ENCODE peak calls at places on chromosomes 16 and 17, in four cellular contexts. Z is uterus, F is endodermal cell, B is right cardiac atrium. W is an unnamed sample. For H3K4me1, the result is how much of the 10 kb centered on the place peaks cover.

GRCh38 chr17:33464669-33465275 is 171.7 kb upstream of the ASIC2 start:
- DNase-seq in Z (no peak), F (peak), B (no peak), W (no peak)

GRCh38 chr17:66691644-66692500 is 143.0 kb upstream of the CACNG5 start:
- DNase-seq in Z (no peak), F (peak), B (peak), W (no peak)

GRCh38 chr17:30095507-30096244 is 20.9 kb upstream of the NSRP1 start:
- DNase-seq in Z (no peak), F (peak), B (no peak), W (no peak)

GRCh38 chr17:4420692-4421131 is 13.0 kb upstream of the SPNS3 start:
- DNase-seq in Z (peak), F (peak), B (peak), W (no peak)

GRCh38 chr17:79630120-79630519 is 19.3 kb upstream of the RBFOX3 start:
- DNase-seq in Z (peak), F (peak), B (no peak), W (no peak)

GRCh38 chr17:57221366-57222350 is 34.7 kb upstream of the MSI2 start:
- DNase-seq in Z (no peak), F (no peak), B (no peak), W (no peak)

GRCh38 chr17:17036520-17036998 is 5.7 kb upstream of the MPRIP start:
- DNase-seq in Z (no peak), F (no peak), B (peak), W (no peak)

GRCh38 chr16:63702981-63703590 is 1418.8 kb downstream of the CDH11 start:
- DNase-seq in Z (no peak), F (peak), B (no peak), W (no peak)

GRCh38 chr16:81189100-81189664 is 49.3 kb upstream of the BCO1 start:
- DNase-seq in Z (peak), F (no peak), B (peak), W (no peak)

GRCh38 chr16:27439273-27440018 is 37.5 kb downstream of the IL21R start:
- DNase-seq in Z (no peak), F (peak), B (no peak), W (no peak)

GRCh38 chr16:64280317-64280716 is 841.5 kb downstream of the CDH11 start:
- DNase-seq in Z (no peak), F (no peak), B (no peak), W (no peak)

GRCh38 chr17:27540300-27541105 is 84.3 kb downstream of the KSR1 start:
- DNase-seq in Z (peak), F (peak), B (peak), W (no peak)

GRCh38 chr17:8016632-8017424 is 14.4 kb downstream of the GUCY2D start:
- DNase-seq in Z (no peak), F (peak), B (peak), W (no peak)

GRCh38 chr17:72305472-72305871 is 184.7 kb downstream of the SOX9 start:
- DNase-seq in Z (no peak), F (no peak), B (no peak), W (no peak)

GRCh38 chr17:66713533-66714042 is 121.3 kb upstream of the CACNG5 start:
- DNase-seq in Z (no peak), F (no peak), B (no peak), W (no peak)

GRCh38 chr17:9175700-9176467 is 154.6 kb downstream of the NTN1 start:
- DNase-seq in Z (no peak), F (peak), B (no peak), W (no peak)

GRCh38 chr17:36124879-36125824 is 21.5 kb downstream of the CCL4 start:
- DNase-seq in Z (no peak), F (peak), B (no peak), W (no peak)

GRCh38 chr16:35391328-35391727 is 1931.9 kb downstream of the TP53TG3F start:
- DNase-seq in Z (no peak), F (peak), B (peak), W (no peak)

GRCh38 chr17:14827394-14827793 is 437.7 kb downstream of the PMP22 start:
- DNase-seq in Z (no peak), F (no peak), B (no peak), W (no peak)

GRCh38 chr17:17724307-17724921 is 43.2 kb downstream of the RAI1 start:
- DNase-seq in Z (no peak), F (peak), B (peak), W (no peak)

GRCh38 chr17:57016764-57017116 is 38.8 kb downstream of the SCPEP1 start:
- DNase-seq in Z (no peak), F (peak), B (no peak), W (no peak)

GRCh38 chr17:50276588-50277356 is 2.5 kb downstream of the TMEM92 start:
- DNase-seq in Z (no peak), F (peak), B (no peak), W (no peak)
- H3K4me3 ChIP-seq in Z (no peak), F (peak), B (no peak), W (no peak)

DNA sequence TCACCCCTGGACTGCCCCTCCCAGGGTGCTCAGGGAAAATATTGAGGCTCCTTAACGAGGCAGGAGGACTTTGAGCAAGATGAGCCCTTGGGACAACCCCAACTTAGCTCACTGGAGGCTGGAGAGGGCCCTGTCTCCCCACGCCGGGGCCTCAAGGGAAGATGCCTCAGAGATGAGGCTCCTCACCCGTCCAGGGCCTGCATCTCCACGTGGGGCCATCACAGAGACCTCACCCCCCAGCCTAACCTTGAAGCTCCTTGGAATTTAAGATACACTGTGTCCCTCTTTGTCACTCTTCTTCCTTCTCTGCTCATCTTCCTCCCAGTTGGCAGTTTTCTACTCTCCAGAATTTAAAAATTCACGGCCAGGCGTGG is 11.2 kb downstream of the COX4I1 start:
- DNase-seq in Z (no peak), F (no peak), B (no peak), W (no peak)
- H3K4me1 ChIP-seq in Z (under half), F (under half), B (under half), W (under half)

GRCh38 chr17:49223517-49224197 is 6.9 kb downstream of the PHOSPHO1 start:
- DNase-seq in Z (peak), F (peak), B (peak), W (no peak)
- H3K27ac ChIP-seq in Z (no peak), F (no peak), B (no peak), W (no peak)

DNA sequence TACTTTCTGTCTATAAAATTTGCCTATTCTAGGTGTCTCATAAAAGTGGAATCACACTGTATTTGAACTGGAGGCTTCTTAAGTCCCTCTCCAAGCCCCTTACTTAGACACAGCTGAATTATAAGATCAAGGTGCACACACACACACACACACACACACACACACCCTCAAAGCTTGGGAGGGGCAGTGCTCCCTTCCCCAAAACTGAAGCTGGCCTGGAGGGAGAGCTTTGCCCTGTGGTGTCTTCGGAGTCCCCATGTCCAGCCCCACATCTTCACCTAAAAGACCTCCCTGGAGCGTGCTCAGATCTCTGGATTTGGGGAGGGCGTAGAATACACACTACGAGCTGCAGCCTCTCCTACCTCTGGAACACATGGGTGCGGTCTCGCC is 828 bp downstream of the EMP2 start:
- DNase-seq in Z (no peak), F (no peak), B (no peak), W (no peak)
- H3K4me3 ChIP-seq in Z (peak), F (peak), B (peak), W (peak)

DNA sequence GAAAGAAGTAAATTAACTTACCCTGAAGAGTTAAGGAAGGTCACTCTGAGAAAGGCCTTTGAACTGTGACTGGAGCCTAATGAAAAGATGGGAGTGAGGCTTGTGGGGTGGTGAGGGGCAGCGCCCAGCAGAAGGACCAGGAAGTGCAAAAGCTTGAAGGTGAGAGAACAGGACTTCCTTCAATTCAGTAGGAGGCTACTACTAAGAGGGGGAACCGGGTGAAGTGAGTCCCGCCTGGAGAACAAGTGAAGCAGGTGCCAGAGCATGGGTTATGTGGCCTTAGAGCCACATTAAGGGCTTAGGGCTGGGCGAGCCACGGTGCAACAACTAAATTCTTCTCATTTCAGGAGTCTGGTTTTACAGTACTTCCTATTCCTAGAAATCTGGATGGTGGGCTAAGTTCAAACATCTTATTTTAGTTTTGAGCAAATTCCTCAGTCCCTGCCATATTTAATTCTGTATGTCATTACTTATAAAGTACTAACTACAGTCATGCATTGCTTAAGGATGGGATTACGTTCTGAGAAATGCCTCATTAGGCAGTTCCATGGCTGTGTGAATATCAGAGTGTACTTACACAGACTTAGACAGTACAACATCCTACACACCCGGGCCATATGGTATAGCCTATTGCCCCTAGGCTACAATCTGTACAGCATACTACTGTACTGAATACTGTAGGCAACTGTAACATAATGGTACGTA is 5.1 kb downstream of the CFAP20 start:
- DNase-seq in Z (no peak), F (no peak), B (no peak), W (no peak)
- H3K4me1 ChIP-seq in Z (under half), F (under half), B (under half), W (half or more)

DNA sequence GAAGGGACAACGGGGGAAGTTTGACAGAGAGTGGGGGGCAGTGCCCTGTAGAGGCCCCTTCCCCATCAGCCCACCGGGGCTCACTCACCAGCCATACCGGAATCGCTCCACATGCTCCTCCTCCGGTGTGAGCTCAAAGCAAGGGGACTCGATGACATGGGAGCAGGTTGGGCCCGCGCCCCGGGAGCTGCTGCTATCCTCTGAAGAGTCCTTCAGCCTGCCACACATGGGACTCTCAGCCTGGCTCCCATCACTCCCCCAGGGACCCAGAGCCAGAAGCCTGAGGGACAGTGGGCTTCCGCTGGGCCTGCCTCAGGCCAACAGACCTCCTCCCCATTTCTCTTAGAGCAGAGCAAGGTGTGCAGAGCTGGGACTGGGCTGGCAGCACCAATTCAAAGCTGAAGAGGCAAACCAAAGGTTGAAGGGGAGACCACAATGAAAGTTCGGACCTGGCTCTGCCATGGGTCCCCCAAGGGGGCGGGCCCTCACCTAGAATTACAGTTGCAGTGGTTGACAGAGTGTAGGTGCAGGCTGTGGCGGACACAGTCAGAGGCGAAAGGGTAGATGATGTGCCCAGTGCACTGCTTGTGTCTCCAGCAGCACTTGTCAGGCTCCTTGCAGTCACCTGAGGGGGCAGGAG is 7.3 kb downstream of the PROCA1 start:
- DNase-seq in Z (no peak), F (no peak), B (no peak), W (no peak)
- H3K27ac ChIP-seq in Z (no peak), F (no peak), B (no peak), W (no peak)

GRCh38 chr16:56708821-56709685 is 20.9 kb upstream of the NUP93 start:
- DNase-seq in Z (no peak), F (peak), B (no peak), W (no peak)
- H3K4me3 ChIP-seq in Z (no peak), F (no peak), B (no peak), W (peak)

DNA sequence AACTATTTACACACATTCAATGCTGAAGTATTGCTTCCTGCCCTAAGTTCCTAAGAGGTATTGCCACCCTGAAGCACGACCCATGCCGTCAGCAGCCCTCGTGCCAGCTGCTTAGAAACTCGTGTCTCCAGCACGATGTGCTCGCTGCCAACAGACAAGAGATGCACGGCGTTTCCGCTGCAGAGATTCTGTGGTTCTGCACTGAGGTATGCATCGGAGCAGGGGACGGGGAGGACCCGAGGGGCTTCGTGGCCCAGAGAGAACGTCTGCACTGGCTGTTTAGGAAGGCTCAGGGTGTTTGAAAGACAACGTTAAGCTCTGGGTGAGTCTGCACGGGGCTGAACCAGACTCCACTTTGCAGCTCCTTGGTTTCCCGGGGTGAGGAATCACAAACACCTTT is 82.7 kb upstream of the CREBBP start:
- DNase-seq in Z (no peak), F (peak), B (no peak), W (no peak)
- H3K4me1 ChIP-seq in Z (under half), F (under half), B (under half), W (under half)